ENCODE peak calls at places on chromosomes 11 and 22, in five cellular contexts. A, H, X, Z and L are unnamed samples.

GRCh38 chr22:33274214-33274828 is 216.1 kb upstream of the SYN3 start:
- DNase-seq in A (no peak), H (no peak), X (peak; percentile 10), Z (no peak), L (peak; percentile 1)

GRCh38 chr11:26655287-26655686 is 66.6 kb downstream of the SLC5A12 start:
- DNase-seq in A (no peak), H (no peak), X (no peak), Z (no peak), L (no peak)

GRCh38 chr22:47166446-47167016 is 404.1 kb downstream of the TBC1D22A start:
- DNase-seq in A (peak; percentile 41), H (no peak), X (no peak), Z (no peak), L (no peak)

GRCh38 chr11:70813651-70814050 is 415.3 kb downstream of the CTTN start:
- DNase-seq in A (no peak), H (no peak), X (no peak), Z (no peak), L (no peak)

GRCh38 chr11:130449996-130450419 is 1.6 kb downstream of the ADAMTS15 start:
- DNase-seq in A (peak; percentile 81), H (no peak), X (no peak), Z (no peak), L (no peak)

GRCh38 chr22:32810241-32811133 is 9.0 kb downstream of the TIMP3 start:
- DNase-seq in A (no peak), H (no peak), X (no peak), Z (no peak), L (no peak)

GRCh38 chr22:24325105-24325757 is 54.6 kb downstream of the SPECC1L start:
- DNase-seq in A (no peak), H (peak; percentile 27), X (peak; percentile 30), Z (peak; percentile 33), L (peak; percentile 62)

GRCh38 chr11:95780544-95780943 is 9.0 kb downstream of the FAM76B start:
- DNase-seq in A (no peak), H (no peak), X (no peak), Z (no peak), L (no peak)

GRCh38 chr11:96188625-96189006 is 154.4 kb downstream of the MAML2 start:
- DNase-seq in A (no peak), H (no peak), X (no peak), Z (no peak), L (peak; percentile 49)

GRCh38 chr11:70519117-70519516 is 120.8 kb downstream of the CTTN start:
- DNase-seq in A (no peak), H (no peak), X (peak; percentile 39), Z (peak; percentile 90), L (peak; percentile 25)

GRCh38 chr11:6431861-6432260 is 8.9 kb downstream of the HPX start:
- DNase-seq in A (no peak), H (no peak), X (peak; percentile 94), Z (peak; percentile 98), L (peak; percentile 84)

GRCh38 chr11:72308226-72309073 is 64.5 kb upstream of the PHOX2A start:
- DNase-seq in A (no peak), H (no peak), X (no peak), Z (peak; percentile 28), L (peak; percentile 91)

GRCh38 chr22:21866821-21867527 is 471 bp downstream of the MAPK1 start:
- DNase-seq in A (peak; percentile 54), H (peak; percentile 43), X (peak; percentile 12), Z (no peak), L (no peak)

GRCh38 chr11:47616726-47617416 is 22.7 kb upstream of the C1QTNF4 start:
- DNase-seq in A (no peak), H (peak; percentile 23), X (no peak), Z (peak; percentile 43), L (peak; percentile 37)

GRCh38 chr11:48055292-48056132 is 75.2 kb downstream of the PTPRJ start:
- DNase-seq in A (no peak), H (peak; percentile 91), X (no peak), Z (peak; percentile 51), L (peak; percentile 91)

GRCh38 chr11:118084247-118084646 is 2.5 kb downstream of the SMIM35 start:
- DNase-seq in A (no peak), H (no peak), X (no peak), Z (no peak), L (no peak)

GRCh38 chr11:17381156-17381555 is 7.3 kb downstream of the KCNJ11 start:
- DNase-seq in A (no peak), H (no peak), X (no peak), Z (no peak), L (peak; percentile 7)

GRCh38 chr11:111185259-111185658 is 60.3 kb upstream of the POU2AF2 start:
- DNase-seq in A (no peak), H (no peak), X (no peak), Z (no peak), L (no peak)

GRCh38 chr11:121157756-121158155 is 56.7 kb downstream of the TECTA start:
- DNase-seq in A (no peak), H (no peak), X (no peak), Z (no peak), L (no peak)

GRCh38 chr11:89545701-89546100 is 54.5 kb upstream of the NOX4 start:
- DNase-seq in A (no peak), H (no peak), X (no peak), Z (no peak), L (no peak)

GRCh38 chr22:40215266-40215665 is 37.5 kb downstream of the TNRC6B start:
- DNase-seq in A (peak; percentile 68), H (no peak), X (no peak), Z (no peak), L (peak; percentile 10)

GRCh38 chr11:1041936-1042608 is 5.6 kb upstream of the MUC6 start:
- DNase-seq in A (peak; percentile 57), H (no peak), X (no peak), Z (peak; percentile 73), L (no peak)

GRCh38 chr11:48052183-48053040 is 72.1 kb downstream of the PTPRJ start:
- DNase-seq in A (peak; percentile 85), H (no peak), X (peak; percentile 34), Z (peak; percentile 62), L (peak; percentile 12)

GRCh38 chr11:7442588-7443215 is 42.6 kb upstream of the OLFML1 start:
- DNase-seq in A (peak; percentile 73), H (peak; percentile 78), X (peak; percentile 49), Z (peak; percentile 49), L (peak; percentile 39)